ENCODE peak calls at places on chromosomes 7 and 10, in five cellular contexts. X is A673, C is Ammon's horn, Q is occipital lobe, M is stomach. Z is an unnamed sample.

GRCh38 chr10:119501690-119502089 is 40.8 kb downstream of the RGS10 start:
- DNase-seq in X (no peak), C (no peak), Q (no peak), M (no peak), Z (no peak)

GRCh38 chr7:104758504-104758903 is 255.5 kb upstream of the KMT2E start:
- DNase-seq in X (no peak), C (peak; percentile 18), Q (no peak), M (no peak), Z (no peak)

GRCh38 chr10:95333997-95334792 is 43.4 kb upstream of the PDLIM1 start:
- DNase-seq in X (no peak), C (no peak), Q (no peak), M (peak; percentile 65), Z (peak; percentile 28)

GRCh38 chr7:103791894-103792293 is 197.6 kb downstream of the RELN start:
- DNase-seq in X (no peak), C (no peak), Q (no peak), M (no peak), Z (no peak)

GRCh38 chr7:132463922-132464321 is 112.3 kb downstream of the PLXNA4 start:
- DNase-seq in X (no peak), C (no peak), Q (no peak), M (no peak), Z (no peak)

GRCh38 chr10:54396004-54396403 is 405.0 kb downstream of the PCDH15 start:
- DNase-seq in X (no peak), C (no peak), Q (no peak), M (no peak), Z (no peak)

GRCh38 chr10:49655099-49655498 is 24.4 kb upstream of the C10orf53 start:
- DNase-seq in X (no peak), C (no peak), Q (no peak), M (peak; percentile 17), Z (no peak)

GRCh38 chr10:373015-373414 is 237.8 kb downstream of the ZMYND11 start:
- DNase-seq in X (no peak), C (no peak), Q (no peak), M (no peak), Z (no peak)

GRCh38 chr7:873367-874002 is 2.9 kb upstream of the GET4 start:
- DNase-seq in X (peak; percentile 92), C (peak; percentile 92), Q (peak; percentile 33), M (peak; percentile 92), Z (peak; percentile 86)

GRCh38 chr10:79061441-79062315 is 7.1 kb upstream of the ZMIZ1 start:
- DNase-seq in X (no peak), C (peak; percentile 48), Q (no peak), M (peak; percentile 24), Z (no peak)

GRCh38 chr10:80662429-80663211 is 124.9 kb downstream of the SH2D4B start:
- DNase-seq in X (peak; percentile 88), C (peak; percentile 90), Q (peak; percentile 62), M (peak; percentile 80), Z (peak; percentile 58)

GRCh38 chr10:78532480-78533046 is 498.9 kb downstream of the RPS24 start:
- DNase-seq in X (no peak), C (no peak), Q (no peak), M (no peak), Z (no peak)

GRCh38 chr7:70082026-70082655 is 483.9 kb downstream of the AUTS2 start:
- DNase-seq in X (peak; percentile 71), C (no peak), Q (no peak), M (no peak), Z (no peak)

GRCh38 chr7:41085244-41085643 is 617.6 kb downstream of the INHBA start:
- DNase-seq in X (no peak), C (no peak), Q (no peak), M (no peak), Z (no peak)

GRCh38 chr10:8581521-8582225 is 527.2 kb downstream of the GATA3 start:
- DNase-seq in X (no peak), C (no peak), Q (no peak), M (no peak), Z (no peak)